ENCODE peak calls at places on chromosomes 2 and 18, in ten cellular contexts. A, S, O, H, L, F, M, K, U and P are unnamed samples.

GRCh38 chr18:22674300-22674699 is 256.6 kb upstream of the CTAGE1 start:
- DNase-seq in A (no peak), S (peak), O (no peak), H (peak), L (no peak), F (peak), M (peak), K (peak), U (peak), P (no peak)

GRCh38 chr2:176281267-176281666 is 12.0 kb downstream of the MTX2 start:
- DNase-seq in A (no peak), S (peak), O (no peak), H (no peak), L (no peak), F (no peak), M (no peak), K (no peak), U (peak), P (no peak)

GRCh38 chr2:241860184-241861078 is 1.7 kb upstream of the PDCD1 start:
- DNase-seq in A (peak), S (no peak), O (peak), H (no peak), L (peak), F (no peak), M (no peak), K (no peak), U (no peak), P (no peak)

GRCh38 chr2:174571669-174572323 is 25.8 kb downstream of the WIPF1 start:
- DNase-seq in A (no peak), S (no peak), O (no peak), H (no peak), L (no peak), F (no peak), M (no peak), K (no peak), U (no peak), P (no peak)

GRCh38 chr2:198456418-198456817 is 652.0 kb downstream of the PLCL1 start:
- DNase-seq in A (no peak), S (no peak), O (no peak), H (no peak), L (no peak), F (no peak), M (no peak), K (no peak), U (no peak), P (no peak)

GRCh38 chr2:216700778-216701177 is 5.4 kb upstream of the IGFBP5 start:
- DNase-seq in A (no peak), S (no peak), O (no peak), H (no peak), L (no peak), F (no peak), M (no peak), K (no peak), U (no peak), P (no peak)

GRCh38 chr2:58939388-58939787 is 698.3 kb upstream of the FANCL start:
- DNase-seq in A (no peak), S (peak), O (no peak), H (peak), L (no peak), F (peak), M (no peak), K (no peak), U (peak), P (no peak)

GRCh38 chr2:232633413-232634318 is at the start of gene EFHD1:
- DNase-seq in A (peak), S (peak), O (peak), H (peak), L (peak), F (peak), M (no peak), K (peak), U (peak), P (no peak)

GRCh38 chr2:147171961-147172360 is 672.9 kb upstream of the ACVR2A start:
- DNase-seq in A (no peak), S (no peak), O (no peak), H (no peak), L (no peak), F (no peak), M (no peak), K (no peak), U (peak), P (no peak)

GRCh38 chr2:147173798-147174197 is 671.0 kb upstream of the ACVR2A start:
- DNase-seq in A (no peak), S (no peak), O (no peak), H (no peak), L (no peak), F (no peak), M (no peak), K (no peak), U (no peak), P (no peak)

GRCh38 chr2:147172493-147173185 is 672.2 kb upstream of the ACVR2A start:
- DNase-seq in A (no peak), S (no peak), O (no peak), H (no peak), L (no peak), F (no peak), M (no peak), K (no peak), U (peak), P (no peak)

GRCh38 chr2:147173186-147173575 is 671.6 kb upstream of the ACVR2A start:
- DNase-seq in A (no peak), S (peak), O (no peak), H (peak), L (no peak), F (peak), M (no peak), K (no peak), U (peak), P (no peak)

DNA sequence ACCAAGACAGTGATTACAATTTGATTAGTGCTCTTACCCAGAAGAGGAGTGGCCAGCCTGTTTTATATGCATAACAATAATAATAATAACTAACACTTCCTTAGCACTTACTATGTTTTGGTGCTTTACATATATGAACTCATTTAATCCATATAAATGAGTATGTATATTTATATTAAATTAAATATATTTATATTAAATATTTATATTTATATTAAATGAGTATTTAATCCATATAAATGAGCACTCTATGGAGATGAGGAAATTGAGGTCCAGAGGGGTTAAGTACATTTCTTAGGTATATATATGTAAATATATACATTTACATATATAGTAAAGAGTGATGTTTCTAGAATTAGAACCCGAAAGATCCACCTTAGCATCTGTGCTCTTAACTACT is 673.9 kb upstream of the ACVR2A start:
- DNase-seq in A (no peak), S (no peak), O (no peak), H (no peak), L (no peak), F (no peak), M (no peak), K (no peak), U (no peak), P (no peak)
- H3K4me3 ChIP-seq in A (no peak), S (no peak), O (no peak), H (no peak), L (no peak), F (no peak), M (no peak), K (no peak), U (no peak), P (no peak)

GRCh38 chr2:75609937-75610508 is 36.6 kb upstream of the MRPL19 start:
- DNase-seq in A (no peak), S (no peak), O (no peak), H (no peak), L (no peak), F (no peak), M (no peak), K (no peak), U (no peak), P (no peak)

GRCh38 chr2:75610671-75611070 is 35.9 kb upstream of the MRPL19 start:
- DNase-seq in A (no peak), S (no peak), O (no peak), H (no peak), L (no peak), F (no peak), M (no peak), K (no peak), U (no peak), P (no peak)

GRCh38 chr2:75607988-75608683 is 38.4 kb upstream of the MRPL19 start:
- DNase-seq in A (no peak), S (no peak), O (no peak), H (no peak), L (no peak), F (no peak), M (no peak), K (no peak), U (no peak), P (no peak)

GRCh38 chr2:75608684-75609333 is 37.8 kb upstream of the MRPL19 start:
- DNase-seq in A (peak), S (no peak), O (peak), H (no peak), L (peak), F (peak), M (peak), K (peak), U (peak), P (peak)

GRCh38 chr2:75609334-75609689 is 37.3 kb upstream of the MRPL19 start:
- DNase-seq in A (no peak), S (no peak), O (no peak), H (no peak), L (no peak), F (no peak), M (no peak), K (no peak), U (no peak), P (no peak)
- TF ChIP-seq CTCF in A (no peak), S (no peak), O (peak), H (no peak), L (no peak), F (peak), M (no peak), K (no peak), U (no peak), P (peak)

GRCh38 chr18:61173579-61173978 is 159.7 kb upstream of the CDH20 start:
- DNase-seq in A (no peak), S (no peak), O (no peak), H (no peak), L (no peak), F (no peak), M (no peak), K (no peak), U (no peak), P (no peak)

GRCh38 chr18:61167902-61168301 is 165.3 kb upstream of the CDH20 start:
- DNase-seq in A (no peak), S (no peak), O (no peak), H (no peak), L (no peak), F (no peak), M (no peak), K (no peak), U (no peak), P (no peak)

GRCh38 chr18:61169386-61169785 is 163.8 kb upstream of the CDH20 start:
- DNase-seq in A (no peak), S (no peak), O (no peak), H (no peak), L (no peak), F (no peak), M (no peak), K (no peak), U (no peak), P (no peak)
- H3K4me3 ChIP-seq in A (no peak), S (no peak), O (no peak), H (no peak), L (no peak), F (no peak), M (no peak), K (no peak), U (no peak), P (no peak)

GRCh38 chr2:23507267-23508065 is 122.5 kb downstream of the KLHL29 start:
- DNase-seq in A (no peak), S (no peak), O (no peak), H (no peak), L (peak), F (no peak), M (no peak), K (no peak), U (no peak), P (no peak)

GRCh38 chr2:23509071-23509470 is 124.1 kb downstream of the KLHL29 start:
- DNase-seq in A (no peak), S (no peak), O (no peak), H (no peak), L (no peak), F (no peak), M (no peak), K (no peak), U (no peak), P (no peak)

GRCh38 chr2:23509593-23510295 is 124.8 kb downstream of the KLHL29 start:
- DNase-seq in A (no peak), S (no peak), O (no peak), H (no peak), L (no peak), F (no peak), M (no peak), K (no peak), U (no peak), P (no peak)

GRCh38 chr2:23506460-23507266 is 121.7 kb downstream of the KLHL29 start:
- DNase-seq in A (no peak), S (no peak), O (no peak), H (no peak), L (no peak), F (no peak), M (no peak), K (peak), U (peak), P (no peak)

GRCh38 chr2:23508066-23508390 is 123.0 kb downstream of the KLHL29 start:
- DNase-seq in A (no peak), S (no peak), O (no peak), H (no peak), L (no peak), F (no peak), M (no peak), K (peak), U (no peak), P (no peak)
- TF ChIP-seq CTCF in A (no peak), S (no peak), O (no peak), H (no peak), L (no peak), F (no peak), M (no peak), K (no peak), U (no peak), P (no peak)

DNA sequence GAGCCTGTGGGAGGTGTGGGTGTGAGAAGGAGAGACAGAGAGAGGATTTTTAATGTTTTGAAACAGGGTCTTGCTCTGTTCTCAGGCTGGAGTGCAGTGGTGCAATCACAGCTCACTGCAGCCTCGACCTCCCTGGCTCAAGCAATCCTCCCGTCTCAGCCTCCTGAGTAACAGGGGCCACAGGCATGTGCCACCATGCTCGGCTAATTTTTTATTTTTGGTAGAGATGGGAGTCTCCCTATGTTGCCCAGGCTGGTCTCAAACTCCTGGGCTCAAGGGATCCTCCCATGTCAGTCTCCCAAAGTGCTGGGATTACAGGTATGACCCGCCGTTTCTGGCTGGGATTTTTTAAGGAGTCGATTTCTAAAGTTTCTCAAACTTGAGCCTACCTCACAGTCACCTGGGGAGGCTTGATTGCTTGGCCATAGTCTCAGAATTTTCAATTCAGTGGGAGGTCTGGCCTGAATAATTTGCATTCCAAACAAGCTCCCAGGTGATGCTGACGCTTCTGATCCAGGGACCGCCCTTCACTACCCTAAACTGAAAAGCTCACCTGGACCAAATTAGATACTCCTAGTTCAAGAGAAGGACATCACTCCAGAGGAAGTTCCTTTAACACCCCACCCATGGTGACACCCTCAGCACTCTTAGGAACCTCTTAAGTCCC is 70.8 kb upstream of the SLC1A4 start:
- DNase-seq in A (no peak), S (no peak), O (no peak), H (no peak), L (no peak), F (no peak), M (no peak), K (no peak), U (no peak), P (no peak)
- H3K4me3 ChIP-seq in A (no peak), S (peak), O (no peak), H (peak), L (peak), F (peak), M (peak), K (peak), U (peak), P (peak)

GRCh38 chr18:11736656-11737055 is 47.6 kb downstream of the GNAL start:
- DNase-seq in A (no peak), S (no peak), O (no peak), H (no peak), L (no peak), F (no peak), M (no peak), K (no peak), U (no peak), P (no peak)

GRCh38 chr18:11747286-11747685 is 58.2 kb downstream of the GNAL start:
- DNase-seq in A (no peak), S (no peak), O (no peak), H (no peak), L (no peak), F (no peak), M (no peak), K (no peak), U (no peak), P (no peak)

GRCh38 chr18:11739893-11740292 is 50.8 kb downstream of the GNAL start:
- DNase-seq in A (no peak), S (no peak), O (no peak), H (no peak), L (no peak), F (no peak), M (no peak), K (no peak), U (no peak), P (no peak)

GRCh38 chr18:11741505-11742145 is 52.6 kb downstream of the GNAL start:
- DNase-seq in A (no peak), S (no peak), O (peak), H (no peak), L (no peak), F (peak), M (peak), K (peak), U (no peak), P (no peak)
- TF ChIP-seq CTCF in A (peak), S (peak), O (peak), H (peak), L (peak), F (peak), M (peak), K (peak), U (peak), P (peak)

DNA sequence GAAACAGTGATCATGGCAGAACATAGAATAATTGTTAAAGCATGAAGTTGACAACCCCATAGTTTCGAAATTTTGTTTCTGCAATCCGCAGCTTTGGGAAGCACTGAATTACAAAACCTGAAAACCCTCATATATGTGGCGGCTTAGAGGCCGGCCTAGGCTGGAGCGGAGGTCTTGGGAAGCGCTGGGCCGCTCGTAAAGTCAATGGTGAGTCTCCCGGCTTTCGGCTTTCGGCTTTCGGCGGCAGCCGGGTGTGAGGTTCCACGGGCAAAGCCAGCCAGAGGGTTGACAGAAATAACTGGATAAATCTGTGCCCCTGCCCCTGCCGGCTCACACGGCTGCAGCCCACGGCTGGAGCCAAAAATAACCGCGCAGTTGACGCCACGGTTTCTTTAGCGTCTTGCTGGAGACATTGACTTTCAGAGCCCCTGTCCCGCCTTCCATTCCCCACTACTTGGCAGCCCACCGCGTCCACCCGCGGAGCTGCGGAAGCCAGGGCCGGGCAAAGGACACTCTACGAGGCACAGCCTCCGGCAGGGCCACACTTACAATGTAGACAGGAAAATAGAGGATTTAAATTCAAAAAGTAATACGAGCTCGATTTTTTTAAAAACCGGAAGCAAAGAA is 28.5 kb upstream of the ATP6V1B1 start:
- DNase-seq in A (no peak), S (no peak), O (no peak), H (no peak), L (no peak), F (no peak), M (no peak), K (peak), U (peak), P (no peak)
- H3K4me3 ChIP-seq in A (no peak), S (peak), O (no peak), H (peak), L (no peak), F (no peak), M (no peak), K (peak), U (peak), P (no peak)

DNA sequence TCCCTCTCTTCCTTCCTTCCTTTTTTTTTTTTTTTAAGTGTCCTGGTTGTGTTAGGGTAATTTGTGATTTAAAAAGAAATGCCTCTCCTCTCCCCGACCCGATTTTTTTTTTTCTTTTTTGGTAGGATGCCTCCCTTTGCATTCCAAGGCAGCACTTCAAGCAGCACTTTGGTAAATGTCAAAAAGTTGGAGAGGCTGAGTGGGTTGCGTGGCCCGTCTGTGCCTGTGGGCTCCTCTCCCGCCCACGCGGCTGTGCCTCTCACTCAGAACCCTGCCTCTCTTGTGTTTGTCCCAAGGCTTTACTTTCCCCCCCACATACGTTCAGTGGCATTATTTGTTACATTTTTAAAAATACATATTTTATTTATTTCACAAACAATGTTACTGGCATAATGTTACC is 147.5 kb downstream of the AGAP1 start:
- DNase-seq in A (no peak), S (no peak), O (no peak), H (no peak), L (no peak), F (no peak), M (no peak), K (no peak), U (no peak), P (no peak)
- TF ChIP-seq CTCF in A (no peak), S (no peak), O (no peak), H (no peak), L (no peak), F (no peak), M (no peak), K (no peak), U (no peak), P (no peak)